ENCODE peak calls at places on chromosomes 11 and 22, in seven cellular contexts. One of them, this sample, is unnamed.

GRCh38 chr11:105673089-105673488 is 63.2 kb downstream of the GRIA4 start:
- DNase-seq in HCT116: no peak
- DNase-seq in H1: peak; percentile 71
- DNase-seq in SK-N-SH: no peak
- DNase-seq in HepG2: peak; percentile 12
- DNase-seq in K562: peak; percentile 7
- DNase-seq in GM12878: no peak
- DNase-seq in this sample: peak; percentile 50

GRCh38 chr11:126564588-126564987 is 209.1 kb downstream of the ST3GAL4 start:
- DNase-seq in SK-N-SH: no peak
- DNase-seq in HCT116: no peak
- DNase-seq in H1: no peak
- DNase-seq in GM12878: no peak
- DNase-seq in HepG2: no peak
- DNase-seq in K562: no peak
- DNase-seq in this sample: peak; percentile 67

GRCh38 chr11:116871248-116871647 is 33.8 kb upstream of the APOA1 start:
- DNase-seq in GM12878: no peak
- DNase-seq in H1: no peak
- DNase-seq in HCT116: no peak
- DNase-seq in HepG2: no peak
- DNase-seq in K562: no peak
- DNase-seq in SK-N-SH: no peak
- DNase-seq in this sample: no peak

GRCh38 chr11:14783788-14784187 is 108.2 kb downstream of the CYP2R1 start:
- DNase-seq in K562: no peak
- DNase-seq in HCT116: no peak
- DNase-seq in SK-N-SH: no peak
- DNase-seq in HepG2: no peak
- DNase-seq in GM12878: no peak
- DNase-seq in H1: no peak
- DNase-seq in this sample: no peak

GRCh38 chr11:86991341-86991740 is 36.1 kb upstream of the FZD4 start:
- DNase-seq in SK-N-SH: no peak
- DNase-seq in H1: no peak
- DNase-seq in K562: no peak
- DNase-seq in HCT116: no peak
- DNase-seq in HepG2: no peak
- DNase-seq in GM12878: no peak
- DNase-seq in this sample: no peak

GRCh38 chr11:81963018-81963417 is 770.6 kb downstream of the FAM181B start:
- DNase-seq in H1: no peak
- DNase-seq in K562: peak; percentile 6
- DNase-seq in SK-N-SH: peak; percentile 8
- DNase-seq in HepG2: peak; percentile 2
- DNase-seq in HCT116: no peak
- DNase-seq in GM12878: no peak
- DNase-seq in this sample: no peak

GRCh38 chr11:96139692-96140091 is 203.3 kb downstream of the MAML2 start:
- DNase-seq in K562: no peak
- DNase-seq in HepG2: no peak
- DNase-seq in SK-N-SH: no peak
- DNase-seq in HCT116: no peak
- DNase-seq in GM12878: no peak
- DNase-seq in H1: no peak
- DNase-seq in this sample: no peak

GRCh38 chr11:94885581-94885980 is 87.8 kb downstream of the CWC15 start:
- DNase-seq in HepG2: no peak
- DNase-seq in HCT116: no peak
- DNase-seq in SK-N-SH: no peak
- DNase-seq in GM12878: no peak
- DNase-seq in K562: no peak
- DNase-seq in H1: no peak
- DNase-seq in this sample: no peak

GRCh38 chr11:34028407-34028804 is 23.1 kb upstream of the CAPRIN1 start:
- DNase-seq in HCT116: no peak
- DNase-seq in K562: no peak
- DNase-seq in SK-N-SH: no peak
- DNase-seq in GM12878: no peak
- DNase-seq in H1: no peak
- DNase-seq in HepG2: no peak
- DNase-seq in this sample: no peak

GRCh38 chr22:35995772-35996171 is 32.9 kb downstream of the RBFOX2 start:
- DNase-seq in SK-N-SH: no peak
- DNase-seq in H1: no peak
- DNase-seq in HepG2: no peak
- DNase-seq in GM12878: no peak
- DNase-seq in HCT116: no peak
- DNase-seq in K562: peak; percentile 11
- DNase-seq in this sample: no peak

GRCh38 chr11:74937696-74938475 is 11.0 kb downstream of the XRRA1 start:
- DNase-seq in HCT116: no peak
- DNase-seq in SK-N-SH: no peak
- DNase-seq in K562: no peak
- DNase-seq in HepG2: no peak
- DNase-seq in H1: no peak
- DNase-seq in GM12878: no peak
- DNase-seq in this sample: no peak

GRCh38 chr11:134623711-134624110 is 211.7 kb upstream of the B3GAT1 start:
- DNase-seq in HepG2: no peak
- DNase-seq in GM12878: no peak
- DNase-seq in K562: no peak
- DNase-seq in HCT116: no peak
- DNase-seq in H1: no peak
- DNase-seq in SK-N-SH: no peak
- DNase-seq in this sample: no peak

GRCh38 chr11:110883266-110883665 is 171.0 kb upstream of the ARHGAP20 start:
- DNase-seq in K562: no peak
- DNase-seq in HepG2: no peak
- DNase-seq in SK-N-SH: no peak
- DNase-seq in GM12878: no peak
- DNase-seq in H1: no peak
- DNase-seq in HCT116: no peak
- DNase-seq in this sample: no peak

GRCh38 chr11:57223601-57224000 is 13.4 kb downstream of the APLNR start:
- DNase-seq in K562: no peak
- DNase-seq in SK-N-SH: no peak
- DNase-seq in H1: no peak
- DNase-seq in HCT116: no peak
- DNase-seq in GM12878: no peak
- DNase-seq in HepG2: no peak
- DNase-seq in this sample: no peak

GRCh38 chr11:61972796-61973602 is 5.6 kb upstream of the FTH1 start:
- DNase-seq in HepG2: peak; percentile 95
- DNase-seq in SK-N-SH: no peak
- DNase-seq in GM12878: no peak
- DNase-seq in HCT116: no peak
- DNase-seq in K562: no peak
- DNase-seq in H1: no peak
- DNase-seq in this sample: no peak

GRCh38 chr11:2591805-2592204 is 108.0 kb downstream of the KCNQ1OT1 start:
- DNase-seq in H1: no peak
- DNase-seq in GM12878: no peak
- DNase-seq in HCT116: no peak
- DNase-seq in K562: peak; percentile 4
- DNase-seq in HepG2: no peak
- DNase-seq in SK-N-SH: peak; percentile 12
- DNase-seq in this sample: no peak

GRCh38 chr11:46345131-46345597 is 2.1 kb upstream of the DGKZ start:
- DNase-seq in HCT116: no peak
- DNase-seq in GM12878: no peak
- DNase-seq in HepG2: no peak
- DNase-seq in K562: no peak
- DNase-seq in SK-N-SH: no peak
- DNase-seq in H1: no peak
- DNase-seq in this sample: no peak

GRCh38 chr11:2761131-2762030 is 61.6 kb upstream of the KCNQ1OT1 start:
- DNase-seq in H1: peak; percentile 39
- DNase-seq in HCT116: no peak
- DNase-seq in K562: no peak
- DNase-seq in HepG2: no peak
- DNase-seq in GM12878: no peak
- DNase-seq in SK-N-SH: no peak
- DNase-seq in this sample: no peak

GRCh38 chr11:94134651-94135512 is 6.2 kb downstream of the PANX1 start:
- DNase-seq in HCT116: no peak
- DNase-seq in SK-N-SH: no peak
- DNase-seq in K562: no peak
- DNase-seq in GM12878: no peak
- DNase-seq in HepG2: no peak
- DNase-seq in H1: no peak
- DNase-seq in this sample: no peak

GRCh38 chr11:16986434-16987204 is 27.6 kb downstream of the PLEKHA7 start:
- DNase-seq in SK-N-SH: no peak
- DNase-seq in HCT116: no peak
- DNase-seq in H1: no peak
- DNase-seq in GM12878: peak; percentile 75
- DNase-seq in K562: peak; percentile 17
- DNase-seq in HepG2: no peak
- DNase-seq in this sample: no peak

GRCh38 chr11:94068764-94069163 is 47.6 kb downstream of the HEPHL1 start:
- DNase-seq in HepG2: no peak
- DNase-seq in K562: no peak
- DNase-seq in H1: no peak
- DNase-seq in GM12878: no peak
- DNase-seq in HCT116: no peak
- DNase-seq in SK-N-SH: no peak
- DNase-seq in this sample: no peak

DNA sequence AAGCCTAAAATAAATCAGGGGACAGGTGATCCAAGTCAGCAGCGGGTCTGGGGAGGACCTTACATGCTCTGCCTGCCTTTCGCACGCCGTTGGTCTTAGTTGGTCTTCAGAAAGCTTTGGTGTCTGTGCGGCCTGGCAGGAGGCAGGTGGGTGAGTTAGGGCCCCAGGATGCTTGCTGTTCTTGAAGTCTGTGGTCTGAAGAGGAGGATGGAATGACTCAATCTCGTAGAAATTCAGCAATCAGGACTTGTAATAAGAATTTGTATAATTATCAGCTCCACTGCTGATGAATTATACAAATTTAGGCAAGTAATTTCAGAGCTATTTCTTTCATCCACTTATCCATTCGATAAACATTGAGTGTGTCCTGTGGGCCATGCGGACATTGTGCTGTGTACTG is 138.5 kb downstream of the FEZ1 start:
- DNase-seq in K562: no peak
- DNase-seq in SK-N-SH: no peak
- DNase-seq in H1: no peak
- DNase-seq in HepG2: no peak
- DNase-seq in HCT116: no peak
- DNase-seq in GM12878: no peak
- DNase-seq in this sample: no peak
- TF ChIP-seq YY1 in K562: no peak
- TF ChIP-seq YY1 in SK-N-SH: no peak
- TF ChIP-seq YY1 in H1: no peak
- TF ChIP-seq YY1 in HepG2: no peak
- TF ChIP-seq YY1 in HCT116: no peak
- TF ChIP-seq YY1 in GM12878: no peak
- TF ChIP-seq YY1 in this sample: no peak

GRCh38 chr11:8776209-8776608 is 93.6 kb downstream of the RPL27A start:
- DNase-seq in HCT116: no peak
- DNase-seq in SK-N-SH: no peak
- DNase-seq in K562: no peak
- DNase-seq in H1: no peak
- DNase-seq in GM12878: no peak
- DNase-seq in HepG2: peak; percentile 74
- DNase-seq in this sample: no peak

GRCh38 chr11:8773125-8773524 is 90.5 kb downstream of the RPL27A start:
- DNase-seq in K562: no peak
- DNase-seq in H1: no peak
- DNase-seq in HepG2: no peak
- DNase-seq in GM12878: no peak
- DNase-seq in HCT116: no peak
- DNase-seq in SK-N-SH: peak; percentile 31
- DNase-seq in this sample: no peak

GRCh38 chr11:8773916-8774537 is 91.4 kb downstream of the RPL27A start:
- DNase-seq in K562: no peak
- DNase-seq in HepG2: no peak
- DNase-seq in GM12878: no peak
- DNase-seq in SK-N-SH: no peak
- DNase-seq in H1: no peak
- DNase-seq in HCT116: no peak
- DNase-seq in this sample: no peak

GRCh38 chr11:8775341-8776133 is 92.9 kb downstream of the RPL27A start:
- DNase-seq in GM12878: no peak
- DNase-seq in H1: no peak
- DNase-seq in SK-N-SH: no peak
- DNase-seq in K562: no peak
- DNase-seq in HepG2: no peak
- DNase-seq in HCT116: no peak
- DNase-seq in this sample: no peak

DNA sequence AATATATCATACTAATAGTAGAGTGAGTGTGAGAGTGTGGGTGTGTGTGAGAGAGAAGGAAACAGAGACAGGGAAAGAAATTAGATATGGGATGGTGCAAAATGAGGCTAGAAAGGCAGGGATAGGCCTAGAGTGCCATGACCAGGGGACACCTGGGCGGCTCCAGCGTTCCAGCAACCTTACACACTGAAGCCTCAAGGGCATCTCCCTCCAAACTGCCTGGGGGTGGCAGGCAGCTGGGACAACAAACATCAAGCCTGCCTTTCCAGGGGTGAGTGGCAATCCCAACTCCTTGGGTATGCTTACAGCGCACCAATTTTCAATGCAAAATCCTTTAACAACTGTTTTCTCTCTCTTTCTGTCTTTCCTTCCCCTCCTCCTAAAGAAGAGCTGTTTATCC is 90.0 kb downstream of the RPL27A start:
- DNase-seq in GM12878: no peak
- DNase-seq in SK-N-SH: no peak
- DNase-seq in HepG2: no peak
- DNase-seq in H1: no peak
- DNase-seq in K562: no peak
- DNase-seq in HCT116: no peak
- DNase-seq in this sample: no peak
- H3K9ac ChIP-seq in GM12878: no peak overlapping the region
- H3K9ac ChIP-seq in SK-N-SH: no peak overlapping the region
- H3K9ac ChIP-seq in HepG2: no peak overlapping the region
- H3K9ac ChIP-seq in H1: no peak overlapping the region
- H3K9ac ChIP-seq in K562: no peak overlapping the region
- H3K9ac ChIP-seq in HCT116: no peak overlapping the region
- H3K9ac ChIP-seq in this sample: no peak overlapping the region

DNA sequence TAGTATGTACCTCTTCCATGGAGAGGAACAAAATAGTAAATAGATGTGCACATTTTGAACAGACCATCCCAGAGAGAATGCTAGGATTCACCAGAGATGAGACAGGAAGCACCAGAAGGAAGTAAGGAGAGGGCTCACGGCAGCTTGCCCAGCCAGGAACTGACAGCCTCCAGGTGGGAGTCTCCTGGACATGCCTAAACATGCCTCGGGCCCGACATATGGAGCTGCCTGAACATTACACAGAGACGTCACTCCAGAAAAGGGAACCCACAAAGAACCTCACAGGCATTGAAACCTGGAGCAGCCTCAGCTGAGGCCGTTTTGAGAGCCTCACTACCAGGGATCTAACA is 67.4 kb downstream of the BRD1 start:
- DNase-seq in H1: no peak
- DNase-seq in HepG2: no peak
- DNase-seq in SK-N-SH: no peak
- DNase-seq in GM12878: peak; percentile 40
- DNase-seq in K562: no peak
- DNase-seq in HCT116: no peak
- DNase-seq in this sample: no peak
- TF ChIP-seq YY1 in H1: no peak
- TF ChIP-seq YY1 in HepG2: no peak
- TF ChIP-seq YY1 in SK-N-SH: no peak
- TF ChIP-seq YY1 in GM12878: no peak
- TF ChIP-seq YY1 in K562: no peak
- TF ChIP-seq YY1 in HCT116: no peak
- TF ChIP-seq YY1 in this sample: no peak

GRCh38 chr22:31086703-31087330 is 5.7 kb downstream of the SMTN start:
- DNase-seq in GM12878: no peak
- DNase-seq in HepG2: no peak
- DNase-seq in HCT116: no peak
- DNase-seq in SK-N-SH: peak; percentile 13
- DNase-seq in K562: peak; percentile 71
- DNase-seq in H1: no peak
- DNase-seq in this sample: no peak
- H3K9ac ChIP-seq in GM12878: no peak overlapping the region
- H3K9ac ChIP-seq in HepG2: no peak overlapping the region
- H3K9ac ChIP-seq in HCT116: no peak overlapping the region
- H3K9ac ChIP-seq in SK-N-SH: no peak overlapping the region
- H3K9ac ChIP-seq in K562: no peak overlapping the region
- H3K9ac ChIP-seq in H1: no peak overlapping the region
- H3K9ac ChIP-seq in this sample: no peak overlapping the region

This sample was measured in NT2/D1.